ENCODE peak calls at places on chromosomes 7 and 10, in nine cellular contexts. W is germinal center, T is GM12892, M is heart left ventricle, L is NCI-H1417, N is K562, D is uterus, C is NCI-H1105, I is NCI-H460. X is an unnamed sample.

GRCh38 chr7:29859491-29860180 is 53.3 kb downstream of the WIPF3 start:
- DNase-seq in T (no peak), L (no peak), W (no peak), N (no peak), I (no peak), C (no peak), M (no peak), D (no peak), X (no peak)

GRCh38 chr10:92410501-92410900 is 119.5 kb downstream of the MARCHF5 start:
- DNase-seq in L (no peak), M (no peak), D (no peak), T (no peak), W (no peak), N (no peak), C (no peak), I (no peak), X (no peak)

GRCh38 chr10:21724695-21725371 is 190.8 kb downstream of the MLLT10 start:
- DNase-seq in M (peak), N (peak), L (peak), I (peak), W (no peak), C (peak), T (no peak), D (peak), X (peak)

GRCh38 chr10:15712903-15713302 is 6.8 kb downstream of the ITGA8 start:
- DNase-seq in T (no peak), D (no peak), L (no peak), N (no peak), M (no peak), W (no peak), I (no peak), C (no peak), X (no peak)

GRCh38 chr7:154584352-154585252 is 418.3 kb downstream of the PAXIP1 start:
- DNase-seq in M (no peak), N (peak), C (no peak), I (no peak), D (no peak), T (no peak), L (no peak), W (no peak), X (no peak)

GRCh38 chr10:77837248-77837924 is 89.2 kb downstream of the DLG5 start:
- DNase-seq in T (peak), D (no peak), C (no peak), L (peak), M (no peak), I (peak), N (peak), W (peak), X (no peak)

GRCh38 chr7:102287465-102288146 is 938 bp downstream of the SH2B2 start:
- DNase-seq in C (peak), I (no peak), N (no peak), L (peak), T (no peak), D (peak), W (peak), M (no peak), X (no peak)

GRCh38 chr10:96359616-96360015 is 814 bp upstream of the OPALIN start:
- DNase-seq in T (no peak), D (no peak), L (no peak), I (no peak), N (no peak), C (no peak), M (no peak), W (no peak), X (no peak)

GRCh38 chr10:22648547-22648961 is 65.8 kb downstream of the PIP4K2A start:
- DNase-seq in D (no peak), I (no peak), W (no peak), M (no peak), T (no peak), C (no peak), L (peak), N (no peak), X (peak)

GRCh38 chr10:71502221-71502620 is 105.5 kb downstream of the CDH23 start:
- DNase-seq in D (no peak), T (no peak), L (no peak), M (no peak), I (no peak), W (no peak), C (no peak), N (no peak), X (no peak)

GRCh38 chr7:120550494-120551048 is 277.6 kb downstream of the KCND2 start:
- DNase-seq in D (no peak), M (no peak), I (no peak), L (peak), N (no peak), C (no peak), T (no peak), W (no peak), X (peak)

GRCh38 chr10:317219-317868 is 182.1 kb downstream of the ZMYND11 start:
- DNase-seq in C (no peak), L (no peak), D (no peak), N (no peak), T (peak), W (peak), M (peak), I (no peak), X (peak)

GRCh38 chr10:117603726-117604125 is 61.2 kb downstream of the EMX2 start:
- DNase-seq in M (no peak), N (no peak), T (no peak), W (no peak), D (no peak), C (no peak), L (no peak), I (no peak), X (no peak)

GRCh38 chr7:20144801-20145200 is 72.4 kb downstream of the MACC1 start:
- DNase-seq in T (no peak), N (no peak), W (no peak), D (no peak), L (no peak), C (no peak), I (no peak), M (no peak), X (no peak)

GRCh38 chr10:119281581-119282071 is 74.3 kb downstream of the GRK5 start:
- DNase-seq in T (no peak), W (no peak), L (peak), N (no peak), I (no peak), D (peak), M (peak), C (peak), X (peak)

GRCh38 chr10:33930079-33930478 is 595.6 kb upstream of the NRP1 start:
- DNase-seq in D (no peak), I (no peak), N (no peak), L (no peak), M (no peak), W (no peak), T (no peak), C (no peak), X (no peak)

GRCh38 chr7:96236198-96237039 is 85.5 kb downstream of the SLC25A13 start:
- DNase-seq in D (peak), I (no peak), N (peak), T (no peak), M (peak), W (no peak), C (peak), L (no peak), X (peak)

GRCh38 chr10:70551971-70552422 is 50.5 kb downstream of the PRF1 start:
- DNase-seq in N (no peak), W (no peak), C (no peak), T (no peak), L (no peak), I (no peak), M (no peak), D (no peak), X (peak)

GRCh38 chr10:125396651-125397050 is 236.3 kb upstream of the CTBP2 start:
- DNase-seq in C (no peak), W (no peak), L (no peak), N (no peak), T (no peak), D (peak), I (no peak), M (no peak), X (peak)

GRCh38 chr10:58322835-58323209 is 12.0 kb upstream of the UBE2D1 start:
- DNase-seq in N (no peak), L (no peak), M (no peak), I (no peak), C (no peak), W (no peak), T (no peak), D (no peak), X (no peak)

GRCh38 chr10:34213193-34213804 is 601.8 kb downstream of the PARD3 start:
- DNase-seq in M (no peak), I (no peak), L (no peak), T (no peak), W (no peak), C (no peak), N (no peak), D (no peak), X (peak)

GRCh38 chr10:34967411-34967880 is 122.7 kb downstream of the CUL2 start:
- DNase-seq in I (no peak), N (no peak), C (no peak), T (no peak), M (peak), L (no peak), W (no peak), D (peak), X (peak)

GRCh38 chr10:79274279-79275104 is 72.8 kb upstream of the PPIF start:
- DNase-seq in L (no peak), C (no peak), D (peak), N (no peak), T (no peak), I (no peak), M (peak), W (no peak), X (no peak)

GRCh38 chr7:4191046-4191445 is 491.0 kb upstream of the FOXK1 start:
- DNase-seq in T (no peak), M (no peak), N (no peak), L (no peak), C (no peak), D (no peak), I (no peak), W (no peak), X (no peak)

GRCh38 chr10:7480742-7481381 is 70.0 kb upstream of the SFMBT2 start:
- DNase-seq in W (peak), L (no peak), C (no peak), I (no peak), M (no peak), N (no peak), T (no peak), D (no peak), X (no peak)

GRCh38 chr10:132078746-132079345 is 13.1 kb downstream of the JAKMIP3 start:
- DNase-seq in W (no peak), C (no peak), M (no peak), I (no peak), D (no peak), N (no peak), L (no peak), T (no peak), X (no peak)

GRCh38 chr10:84156768-84157167 is 16.8 kb upstream of the GPR15LG start:
- DNase-seq in L (peak), W (no peak), C (no peak), M (no peak), T (no peak), I (peak), D (no peak), N (no peak), X (no peak)

GRCh38 chr10:55631071-55631654 is 729.9 kb downstream of the ZWINT start:
- DNase-seq in I (peak), N (peak), M (peak), L (peak), D (no peak), W (peak), T (no peak), C (peak), X (peak)

GRCh38 chr10:99279626-99280111 is 44.0 kb upstream of the HPSE2 start:
- DNase-seq in D (no peak), M (no peak), W (no peak), C (no peak), T (no peak), N (no peak), L (no peak), I (no peak), X (peak)

GRCh38 chr10:94481410-94481809 is 64.2 kb upstream of the HELLS start:
- DNase-seq in C (no peak), L (no peak), M (no peak), D (no peak), T (no peak), N (no peak), W (no peak), I (no peak), X (no peak)

GRCh38 chr10:84224411-84225028 is 824 bp downstream of the LRIT2 start:
- DNase-seq in C (no peak), W (no peak), L (no peak), M (no peak), D (no peak), T (no peak), I (no peak), N (peak), X (peak)

GRCh38 chr10:64175271-64175962 is 654.2 kb downstream of the REEP3 start:
- DNase-seq in M (no peak), T (no peak), W (no peak), L (no peak), D (no peak), I (no peak), N (no peak), C (no peak), X (no peak)

GRCh38 chr10:1175956-1176565 is 119.9 kb downstream of the WDR37 start:
- DNase-seq in D (no peak), I (no peak), W (no peak), N (no peak), C (no peak), T (no peak), M (no peak), L (no peak), X (no peak)

GRCh38 chr7:19376591-19376990 is 231.4 kb upstream of the FERD3L start:
- DNase-seq in M (no peak), I (no peak), D (no peak), L (no peak), N (no peak), C (no peak), W (no peak), T (no peak), X (no peak)

GRCh38 chr10:79981673-79982485 is 33.0 kb upstream of the SFTPD start:
- DNase-seq in D (peak), C (peak), T (no peak), N (no peak), M (peak), W (no peak), L (peak), I (peak), X (peak)

GRCh38 chr7:464712-465461 is 54.8 kb downstream of the PDGFA start:
- DNase-seq in W (no peak), D (no peak), C (no peak), N (no peak), M (peak), I (no peak), T (no peak), L (no peak), X (no peak)

GRCh38 chr10:69572159-69573055 is 815 bp downstream of the NEUROG3 start:
- DNase-seq in N (no peak), T (no peak), I (no peak), L (no peak), C (no peak), W (no peak), M (no peak), D (no peak), X (no peak)

X was measured in renal cortical epithelial cell.